ENCODE peak calls at places on chromosomes 7 and 10, in five cellular contexts. T is mammary epithelial cell; U is adrenal gland; D is coronary artery; C is CD4-positive, alpha-beta T cell. X is an unnamed sample.

GRCh38 chr10:102009801-102010425 is 46.1 kb downstream of the ARMH3 start:
- DNase-seq in T (peak; percentile 79), U (peak; percentile 77), D (no peak), C (no peak), X (peak; percentile 48)

GRCh38 chr7:19069842-19070241 is 47.6 kb downstream of the TWIST1 start:
- DNase-seq in T (peak; percentile 4), U (no peak), D (no peak), C (no peak), X (no peak)

GRCh38 chr7:100170111-100170897 is 1.9 kb upstream of the GAL3ST4 start:
- DNase-seq in T (no peak), U (no peak), D (no peak), C (no peak), X (no peak)

GRCh38 chr10:61898435-61898778 is 3.1 kb upstream of the ARID5B start:
- DNase-seq in T (no peak), U (no peak), D (no peak), C (no peak), X (no peak)

GRCh38 chr7:35624299-35625186 is 70.4 kb downstream of the HERPUD2 start:
- DNase-seq in T (peak; percentile 19), U (peak; percentile 44), D (no peak), C (peak; percentile 5), X (no peak)

GRCh38 chr7:37408885-37409248 is 39.8 kb downstream of the ELMO1 start:
- DNase-seq in T (no peak), U (no peak), D (no peak), C (no peak), X (no peak)

GRCh38 chr10:103851261-103851660 is 4.1 kb downstream of the SH3PXD2A start:
- DNase-seq in T (no peak), U (no peak), D (no peak), C (no peak), X (no peak)

GRCh38 chr10:71220689-71221540 is 8.5 kb downstream of the UNC5B start:
- DNase-seq in T (no peak), U (no peak), D (peak; percentile 68), C (no peak), X (no peak)

GRCh38 chr7:37289781-37290180 is 158.9 kb downstream of the ELMO1 start:
- DNase-seq in T (no peak), U (no peak), D (no peak), C (no peak), X (no peak)

GRCh38 chr10:32149257-32149955 is 93.2 kb upstream of the KIF5B start:
- DNase-seq in T (peak; percentile 89), U (peak; percentile 93), D (peak; percentile 87), C (no peak), X (peak; percentile 73)

GRCh38 chr10:120800528-120801323 is 50.4 kb upstream of the WDR11 start:
- DNase-seq in T (no peak), U (no peak), D (no peak), C (no peak), X (no peak)

GRCh38 chr10:43452356-43452914 is 15.5 kb downstream of the ZNF487 start:
- DNase-seq in T (peak; percentile 22), U (no peak), D (no peak), C (no peak), X (no peak)

GRCh38 chr10:79142064-79142491 is 73.3 kb downstream of the ZMIZ1 start:
- DNase-seq in T (no peak), U (peak; percentile 79), D (no peak), C (no peak), X (no peak)

GRCh38 chr7:29623976-29624375 is 60.3 kb downstream of the PRR15 start:
- DNase-seq in T (peak; percentile 74), U (no peak), D (no peak), C (no peak), X (no peak)

GRCh38 chr10:95308389-95309302 is 17.8 kb upstream of the PDLIM1 start:
- DNase-seq in T (peak; percentile 95), U (peak; percentile 88), D (peak; percentile 90), C (no peak), X (peak; percentile 75)

GRCh38 chr10:62076872-62077271 is 175.4 kb downstream of the ARID5B start:
- DNase-seq in T (peak; percentile 89), U (no peak), D (no peak), C (no peak), X (peak; percentile 82)

GRCh38 chr7:66913118-66914049 is 7.6 kb upstream of the TMEM248 start:
- DNase-seq in T (no peak), U (no peak), D (no peak), C (no peak), X (no peak)

GRCh38 chr7:70752794-70753241 is 379.1 kb upstream of the GALNT17 start:
- DNase-seq in T (no peak), U (no peak), D (no peak), C (no peak), X (no peak)

GRCh38 chr10:111076682-111077661 is at the start of gene ADRA2A:
- DNase-seq in T (peak; percentile 41), U (peak; percentile 25), D (no peak), C (no peak), X (no peak)

GRCh38 chr7:29328811-29329210 is 134.2 kb downstream of the CHN2 start:
- DNase-seq in T (no peak), U (no peak), D (no peak), C (no peak), X (no peak)

GRCh38 chr10:92112462-92112861 is 178.4 kb downstream of the CPEB3 start:
- DNase-seq in T (no peak), U (no peak), D (no peak), C (no peak), X (no peak)

GRCh38 chr7:36317276-36317675 is 72.4 kb upstream of the ANLN start:
- DNase-seq in T (no peak), U (no peak), D (no peak), C (no peak), X (no peak)

GRCh38 chr7:107119376-107120100 is 49.3 kb upstream of the HBP1 start:
- DNase-seq in T (no peak), U (no peak), D (no peak), C (no peak), X (no peak)

GRCh38 chr10:71921319-71922027 is 42.7 kb upstream of the CHST3 start:
- DNase-seq in T (no peak), U (peak; percentile 31), D (peak; percentile 83), C (no peak), X (no peak)

GRCh38 chr10:71191459-71192113 is 20.8 kb upstream of the UNC5B start:
- DNase-seq in T (no peak), U (no peak), D (peak; percentile 62), C (no peak), X (no peak)

DNA sequence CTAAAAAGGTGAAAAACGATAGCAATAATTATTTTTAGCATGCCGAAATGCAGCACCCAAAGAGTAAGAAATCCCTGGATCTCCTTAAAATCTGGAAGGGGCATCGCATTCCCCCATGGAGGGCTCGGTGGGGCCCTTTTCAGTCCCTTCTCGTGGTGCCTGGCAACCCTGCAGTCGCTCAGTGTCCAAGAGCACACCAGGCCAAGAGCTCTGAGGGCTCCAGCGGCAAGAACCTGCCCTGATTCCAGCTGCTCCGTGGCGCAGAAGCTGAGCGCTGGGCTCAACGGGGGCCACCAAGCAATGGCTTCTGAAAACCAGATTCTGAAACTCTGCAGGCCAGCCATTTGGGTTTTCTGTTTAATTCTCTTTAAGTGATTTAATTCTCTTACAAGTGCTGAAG is 131.2 kb downstream of the PRKAG2 start:
- DNase-seq in T (no peak), U (no peak), D (no peak), C (no peak), X (no peak)
- H3K27ac ChIP-seq in T (no peak overlapping the region), U (no peak overlapping the region), D (peak overlapping the region; percentile 59), C (no peak overlapping the region), X (no peak overlapping the region)

GRCh38 chr10:450463-450862 is 239.0 kb downstream of the DIP2C start:
- DNase-seq in T (no peak), U (no peak), D (no peak), C (no peak), X (no peak)

GRCh38 chr10:451021-451471 is 238.4 kb downstream of the DIP2C start:
- DNase-seq in T (peak; percentile 19), U (no peak), D (no peak), C (peak; percentile 46), X (no peak)

GRCh38 chr10:454860-455259 is 234.6 kb downstream of the DIP2C start:
- DNase-seq in T (peak; percentile 85), U (peak; percentile 78), D (no peak), C (no peak), X (peak; percentile 77)

GRCh38 chr10:451856-452255 is 237.6 kb downstream of the DIP2C start:
- DNase-seq in T (no peak), U (no peak), D (no peak), C (no peak), X (no peak)

DNA sequence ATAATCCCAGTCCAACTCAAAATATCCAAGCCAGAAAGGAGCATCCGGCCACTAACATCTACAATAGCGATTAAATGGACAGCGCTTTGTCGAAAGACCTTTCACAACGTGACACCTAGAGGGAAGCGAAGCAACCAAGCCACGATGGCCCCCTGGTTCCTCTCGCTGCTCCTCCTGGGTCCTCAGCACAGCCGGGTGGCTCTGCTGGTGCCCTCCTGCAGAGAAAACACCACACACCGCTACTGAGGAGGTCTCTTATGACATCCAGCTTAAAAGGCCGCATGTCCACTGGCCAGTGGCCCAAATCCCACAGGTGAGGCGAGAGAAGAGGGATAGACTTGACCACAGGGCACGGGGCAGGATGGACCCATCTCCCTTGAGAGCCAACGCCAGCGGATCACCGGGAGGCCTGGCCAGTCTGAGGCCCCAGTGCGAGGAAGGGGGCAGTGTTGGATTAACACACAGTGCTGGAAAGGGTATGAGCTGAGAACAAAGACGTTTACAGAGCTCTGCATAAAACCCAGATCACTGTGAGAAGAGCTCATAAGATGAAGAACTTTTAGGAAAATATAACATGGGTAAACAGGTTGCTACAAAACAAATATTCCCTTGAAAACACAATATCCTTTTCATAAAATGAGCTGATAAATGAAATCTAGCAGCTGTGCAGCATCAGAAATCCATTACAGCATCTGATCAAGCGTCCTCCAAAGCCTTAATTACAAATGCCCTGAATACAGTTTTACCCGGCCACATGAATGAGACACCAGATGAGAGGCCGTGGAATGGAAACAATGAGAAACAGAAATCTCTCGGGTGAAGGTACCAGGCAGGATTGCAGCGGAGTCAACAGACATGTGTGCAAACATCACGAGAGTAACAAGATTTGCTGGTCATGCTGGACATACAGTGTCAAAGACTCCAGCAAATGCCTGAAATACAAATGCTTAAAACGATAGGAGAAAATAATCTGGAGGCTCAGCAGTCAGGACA is 236.7 kb downstream of the DIP2C start:
- DNase-seq in T (no peak), U (no peak), D (no peak), C (no peak), X (no peak)
- H3K27ac ChIP-seq in T (no peak overlapping the region), U (no peak overlapping the region), D (no peak overlapping the region), C (no peak overlapping the region), X (no peak overlapping the region)

DNA sequence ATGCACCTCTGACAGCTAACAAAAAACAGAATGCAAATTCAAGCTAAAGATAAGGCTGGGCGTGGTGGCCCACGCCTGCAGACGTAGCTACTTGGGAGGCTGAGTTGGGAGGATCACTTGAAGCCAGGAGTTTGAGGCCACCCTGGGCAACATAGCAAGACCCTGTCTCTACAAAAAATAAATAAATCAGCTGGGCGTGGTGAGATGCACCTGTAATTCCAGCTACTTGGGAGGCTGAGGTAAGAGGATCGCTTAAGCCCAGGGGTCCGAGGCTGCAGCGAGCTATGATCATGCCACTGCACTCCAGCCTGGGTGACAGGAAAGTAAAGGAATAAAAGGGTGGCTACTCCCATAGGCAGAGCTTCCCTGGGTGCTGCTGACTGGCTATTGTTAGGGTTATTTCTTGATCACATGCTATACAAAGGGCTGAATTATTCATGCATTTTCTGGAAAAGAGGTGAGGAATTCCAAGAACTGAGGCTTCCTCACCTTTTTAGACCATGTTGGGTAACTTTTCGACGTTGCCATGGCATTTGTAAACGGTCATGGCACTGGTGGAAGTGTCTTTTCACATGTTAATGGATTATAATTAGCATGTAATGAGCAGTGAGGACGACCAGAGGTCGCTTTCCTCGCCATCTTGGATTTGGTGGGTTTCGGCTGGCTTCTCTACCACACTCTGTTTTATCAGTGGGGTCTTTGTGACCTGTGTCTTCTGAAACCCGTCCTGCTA is 6.9 kb upstream of the PSMG3 start:
- DNase-seq in T (no peak), U (no peak), D (no peak), C (no peak), X (no peak)
- H3K27ac ChIP-seq in T (no peak overlapping the region), U (no peak overlapping the region), D (no peak overlapping the region), C (no peak overlapping the region), X (no peak overlapping the region)

GRCh38 chr7:14754631-14755030 is 147.9 kb downstream of the DGKB start:
- DNase-seq in T (peak; percentile 54), U (no peak), D (no peak), C (no peak), X (peak; percentile 31)
- H3K27ac ChIP-seq in T (no peak overlapping the region), U (no peak overlapping the region), D (no peak overlapping the region), C (no peak overlapping the region), X (no peak overlapping the region)

X was measured in epithelial cell of prostate.